ENCODE peak calls at places on chromosomes 13 and 19, in ten cellular contexts. Q is right lobe of liver; M is brain microvascular endothelial cell; U is Panc1; T is cardiac muscle cell; C is vagina; W is ascending aorta; X is neuronal stem cell; K is adrenal gland; O is CD4-positive, CD25-positive, alpha-beta regulatory T cell. H is an unnamed sample.

GRCh38 chr19:46756544-46756888 is 10.3 kb upstream of the STRN4 start:
- DNase-seq in O (no peak), C (no peak), K (no peak), T (no peak), W (no peak), U (no peak), Q (no peak), M (no peak), X (no peak), H (no peak)

GRCh38 chr13:31224174-31224669 is 24.4 kb downstream of the B3GLCT start:
- DNase-seq in W (no peak), K (no peak), T (no peak), M (no peak), C (no peak), Q (no peak), U (no peak), X (no peak), O (no peak), H (no peak)

GRCh38 chr13:68066879-68067513 is 836.9 kb upstream of the PCDH9 start:
- DNase-seq in X (no peak), T (no peak), C (no peak), M (no peak), U (no peak), W (no peak), K (no peak), Q (no peak), O (no peak), H (no peak)

GRCh38 chr19:36719687-36720556 is 32.5 kb downstream of the ZNF567 start:
- DNase-seq in U (no peak), W (no peak), T (no peak), M (no peak), C (no peak), K (no peak), O (peak; percentile 8), X (no peak), Q (no peak), H (no peak)

GRCh38 chr19:40348961-40349507 is 539 bp downstream of the PLD3 start:
- DNase-seq in X (no peak), O (peak; percentile 47), T (no peak), M (peak; percentile 25), C (no peak), Q (no peak), U (no peak), W (no peak), K (peak; percentile 49), H (no peak)

GRCh38 chr19:5542665-5543064 is 25.1 kb downstream of the TINCR start:
- DNase-seq in M (no peak), K (no peak), U (no peak), X (no peak), W (no peak), C (no peak), O (no peak), Q (no peak), T (peak; percentile 47), H (no peak)

GRCh38 chr19:46497773-46498172 is 2.1 kb upstream of the PNMA8B start:
- DNase-seq in M (no peak), T (no peak), K (no peak), O (no peak), Q (no peak), C (no peak), X (no peak), U (no peak), W (no peak), H (no peak)

GRCh38 chr13:76692326-76692725 is 193.9 kb downstream of the KCTD12 start:
- DNase-seq in W (no peak), T (peak; percentile 28), U (no peak), O (no peak), K (no peak), X (no peak), C (no peak), M (no peak), Q (no peak), H (no peak)

GRCh38 chr19:38266981-38267597 is 2.7 kb downstream of the SPINT2 start:
- DNase-seq in K (no peak), W (no peak), U (no peak), T (no peak), Q (no peak), X (no peak), C (no peak), O (no peak), M (peak; percentile 47), H (no peak)

GRCh38 chr19:40590464-40591265 is 10.5 kb upstream of the LTBP4 start:
- DNase-seq in T (no peak), C (no peak), X (no peak), M (no peak), U (no peak), W (no peak), K (no peak), Q (no peak), O (no peak), H (no peak)

GRCh38 chr19:27767234-27767633 is 1445.7 kb downstream of the UQCRFS1 start:
- DNase-seq in X (no peak), O (no peak), M (no peak), C (no peak), W (peak; percentile 21), K (no peak), Q (no peak), U (no peak), T (no peak), H (no peak)

GRCh38 chr19:57110592-57111328 is 9.0 kb upstream of the USP29 start:
- DNase-seq in O (no peak), M (no peak), C (no peak), U (no peak), W (no peak), X (no peak), Q (no peak), T (no peak), K (no peak), H (no peak)

GRCh38 chr19:29845576-29846176 is 33.9 kb downstream of the CCNE1 start:
- DNase-seq in W (no peak), X (no peak), O (peak; percentile 39), U (no peak), Q (no peak), C (no peak), K (peak; percentile 53), M (peak; percentile 26), T (peak; percentile 53), H (peak; percentile 45)

GRCh38 chr13:85816413-85816812 is 17.2 kb upstream of the SLITRK6 start:
- DNase-seq in C (no peak), U (no peak), T (no peak), X (no peak), Q (no peak), M (no peak), O (no peak), K (no peak), W (no peak), H (no peak)

GRCh38 chr19:27858981-27859581 is 1353.9 kb downstream of the UQCRFS1 start:
- DNase-seq in W (no peak), Q (no peak), O (no peak), M (no peak), X (no peak), U (no peak), T (no peak), K (no peak), C (peak; percentile 69), H (no peak)

GRCh38 chr19:48493718-48494515 is 17.7 kb downstream of the LMTK3 start:
- DNase-seq in M (no peak), T (peak; percentile 23), Q (no peak), K (no peak), O (no peak), C (no peak), U (no peak), X (no peak), W (no peak), H (no peak)
- H3K27me3 ChIP-seq in M (peaks cover 18% of the 10 kb centered on the region), T (no peaks in the 10 kb centered on the region), Q (no peaks in the 10 kb centered on the region), K (no peaks in the 10 kb centered on the region), O (peaks cover 17% of the 10 kb centered on the region), C (no peaks in the 10 kb centered on the region), U (no peaks in the 10 kb centered on the region), X (no peaks in the 10 kb centered on the region), W (peaks cover 8% of the 10 kb centered on the region), H (no peaks in the 10 kb centered on the region)

GRCh38 chr19:56087647-56088346 is 33.3 kb downstream of the ZNF787 start:
- DNase-seq in W (no peak), O (no peak), Q (peak; percentile 50), C (no peak), T (no peak), M (no peak), K (no peak), U (no peak), X (no peak), H (no peak)
- H3K36me3 ChIP-seq in W (peaks cover 8% of the 10 kb centered on the region), O (peaks cover 16% of the 10 kb centered on the region), Q (peaks cover 17% of the 10 kb centered on the region), C (no peaks in the 10 kb centered on the region), T (no peaks in the 10 kb centered on the region), M (peaks cover 16% of the 10 kb centered on the region), K (no peaks in the 10 kb centered on the region), U (no peaks in the 10 kb centered on the region), X (peaks cover 11% of the 10 kb centered on the region), H (peaks cover 18% of the 10 kb centered on the region)

DNA sequence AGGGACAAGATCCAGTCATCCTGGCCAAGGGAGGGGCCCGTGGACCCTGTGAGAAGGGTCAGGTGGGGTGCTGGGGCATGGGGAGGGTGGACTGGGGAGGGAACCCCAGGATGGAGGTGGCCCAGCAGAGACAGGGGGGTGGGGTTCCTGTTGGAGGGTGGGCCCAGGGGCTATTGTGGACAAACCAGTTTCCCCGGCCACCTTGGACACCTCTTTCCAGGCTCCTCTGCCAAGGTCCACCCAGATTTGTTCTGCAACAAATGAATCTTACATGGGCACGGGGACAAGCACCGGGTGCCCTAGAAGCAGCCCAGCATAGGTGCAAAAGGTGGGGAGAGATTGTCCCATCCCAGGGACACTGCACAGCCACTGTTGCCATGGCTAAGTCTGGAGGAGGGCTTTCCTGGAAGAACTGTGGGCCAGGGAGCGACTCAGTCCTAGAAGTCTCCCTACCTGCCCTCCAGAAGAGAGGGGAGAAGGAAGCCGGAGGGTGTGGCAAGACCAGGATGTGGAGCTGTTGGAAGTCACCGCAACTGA is 2.2 kb upstream of the FBN3 start:
- DNase-seq in T (no peak), Q (no peak), U (no peak), W (no peak), O (no peak), C (no peak), K (no peak), M (no peak), X (no peak), H (no peak)
- H3K27me3 ChIP-seq in T (no peaks in the 10 kb centered on the region), Q (no peaks in the 10 kb centered on the region), U (no peaks in the 10 kb centered on the region), W (peaks cover 11% of the 10 kb centered on the region), O (peaks cover 10% of the 10 kb centered on the region), C (peaks cover 6% of the 10 kb centered on the region), K (peaks cover 44% of the 10 kb centered on the region), M (peaks cover 44% of the 10 kb centered on the region), X (no peaks in the 10 kb centered on the region), H (no peaks in the 10 kb centered on the region)

GRCh38 chr19:1251233-1251502 is 2.8 kb downstream of the MIDN start:
- DNase-seq in X (no peak), C (no peak), T (peak; percentile 60), Q (no peak), M (peak; percentile 49), K (peak; percentile 83), O (no peak), W (no peak), U (no peak), H (peak; percentile 26)

GRCh38 chr19:1252818-1253513 is 4.6 kb downstream of the MIDN start:
- DNase-seq in X (no peak), U (no peak), M (peak; percentile 94), K (peak; percentile 98), T (no peak), C (no peak), O (peak; percentile 89), Q (peak; percentile 94), W (peak; percentile 96), H (no peak)

GRCh38 chr19:1252221-1252817 is 3.9 kb downstream of the MIDN start:
- DNase-seq in Q (peak; percentile 92), U (no peak), W (peak; percentile 97), K (peak; percentile 97), X (no peak), M (peak; percentile 62), T (no peak), O (peak; percentile 88), C (no peak), H (no peak)

GRCh38 chr19:1250374-1251232 is 2.2 kb downstream of the MIDN start:
- DNase-seq in U (no peak), C (no peak), K (peak; percentile 70), X (peak; percentile 93), W (no peak), O (peak; percentile 76), T (peak; percentile 88), Q (no peak), M (peak; percentile 40), H (peak; percentile 76)

GRCh38 chr19:1251503-1252220 is 3.3 kb downstream of the MIDN start:
- DNase-seq in W (no peak), T (no peak), K (no peak), M (no peak), U (no peak), C (no peak), O (peak; percentile 85), Q (peak; percentile 89), X (no peak), H (no peak)
- H3K36me3 ChIP-seq in W (peaks cover 36% of the 10 kb centered on the region), T (peaks cover 31% of the 10 kb centered on the region), K (no peaks in the 10 kb centered on the region), M (peaks cover 59% of the 10 kb centered on the region), U (peaks cover 5% of the 10 kb centered on the region), C (no peaks in the 10 kb centered on the region), O (peaks cover 24% of the 10 kb centered on the region), Q (peaks cover 26% of the 10 kb centered on the region), X (peaks cover 42% of the 10 kb centered on the region), H (peaks cover 45% of the 10 kb centered on the region)